ENCODE peak calls at places on chromosome 10, in six cellular contexts. U is body of pancreas, G is psoas muscle, D is cardiac fibroblast, Z is BJ, O is nephron progenitor cell. Q is an unnamed sample.

GRCh38 chr10:79995979-79996629 is 47.2 kb upstream of the SFTPD start:
- DNase-seq in O (no peak), Z (no peak), U (peak; percentile 74), D (no peak), G (no peak), Q (no peak)

GRCh38 chr10:66565999-66566398 is 359.8 kb upstream of the LRRTM3 start:
- DNase-seq in O (no peak), D (no peak), G (no peak), U (no peak), Z (no peak), Q (no peak)

GRCh38 chr10:104040862-104041789 is 44.6 kb downstream of the COL17A1 start:
- DNase-seq in Z (no peak), O (no peak), D (no peak), G (no peak), U (no peak), Q (no peak)

GRCh38 chr10:48792687-48793096 is 108.0 kb downstream of the WDFY4 start:
- DNase-seq in U (no peak), G (no peak), O (no peak), Z (peak; percentile 41), D (peak; percentile 57), Q (no peak)

GRCh38 chr10:111360260-111360925 is 283.6 kb downstream of the ADRA2A start:
- DNase-seq in U (peak; percentile 74), O (peak; percentile 33), Z (peak; percentile 6), D (peak; percentile 15), G (no peak), Q (peak; percentile 59)

GRCh38 chr10:126663328-126663727 is 7.2 kb downstream of the C10orf90 start:
- DNase-seq in O (no peak), Z (no peak), G (peak; percentile 75), U (peak; percentile 26), D (peak; percentile 97), Q (no peak)

GRCh38 chr10:132974249-132974796 is 32.0 kb upstream of the CFAP46 start:
- DNase-seq in G (peak; percentile 34), U (no peak), D (no peak), O (no peak), Z (no peak), Q (no peak)

GRCh38 chr10:112872728-112873127 is 77.3 kb upstream of the TCF7L2 start:
- DNase-seq in G (no peak), U (no peak), Z (no peak), O (no peak), D (peak; percentile 38), Q (no peak)

GRCh38 chr10:46282460-46283216 is 4.2 kb upstream of the ANTXRL start:
- DNase-seq in O (peak; percentile 74), D (peak; percentile 66), U (peak; percentile 89), Z (peak; percentile 33), G (peak; percentile 90), Q (peak; percentile 73)

GRCh38 chr10:14116837-14117236 is 213.9 kb downstream of the FRMD4A start:
- DNase-seq in D (no peak), Z (no peak), O (no peak), G (no peak), U (no peak), Q (no peak)

GRCh38 chr10:104049497-104050250 is 36.0 kb downstream of the COL17A1 start:
- DNase-seq in Z (no peak), O (no peak), G (no peak), D (peak; percentile 66), U (no peak), Q (peak; percentile 6)

GRCh38 chr10:60110739-60111138 is 204.4 kb upstream of the CCDC6 start:
- DNase-seq in Z (no peak), G (no peak), O (no peak), U (no peak), D (no peak), Q (no peak)

GRCh38 chr10:69567920-69568319 is 5.3 kb downstream of the NEUROG3 start:
- DNase-seq in U (peak; percentile 53), O (peak; percentile 92), Z (no peak), G (peak; percentile 69), D (peak; percentile 72), Q (peak; percentile 58)

GRCh38 chr10:128030498-128031072 is 95.6 kb downstream of the MKI67 start:
- DNase-seq in O (no peak), D (no peak), U (no peak), G (no peak), Z (no peak), Q (no peak)

DNA sequence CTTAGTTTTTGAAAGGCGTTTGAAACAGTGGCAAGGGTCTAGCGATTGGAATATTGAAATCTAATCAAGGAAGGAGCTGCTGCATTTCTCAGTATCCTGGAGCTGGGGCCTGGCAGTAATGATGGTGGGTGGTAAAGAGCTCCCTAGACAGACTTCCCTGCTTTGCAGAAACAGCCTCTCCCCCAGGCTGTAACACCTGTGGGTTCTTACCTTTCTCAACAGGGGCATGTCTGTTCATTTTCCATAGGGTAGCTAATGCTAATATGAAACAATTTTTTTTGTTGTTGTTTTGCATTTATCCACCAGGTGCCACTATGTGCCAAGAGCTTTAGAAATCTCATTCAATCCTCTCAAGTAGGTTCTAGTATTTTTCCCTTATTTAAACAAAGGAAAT is 345.5 kb downstream of the REEP3 start:
- DNase-seq in Z (no peak), D (peak; percentile 47), O (peak; percentile 5), G (no peak), U (no peak), Q (peak; percentile 18)
- TF ChIP-seq CTCF in Z (no peak), D (peak; percentile 16), O (peak; percentile 38), G (no peak), U (no peak), Q (peak; percentile 73)

DNA sequence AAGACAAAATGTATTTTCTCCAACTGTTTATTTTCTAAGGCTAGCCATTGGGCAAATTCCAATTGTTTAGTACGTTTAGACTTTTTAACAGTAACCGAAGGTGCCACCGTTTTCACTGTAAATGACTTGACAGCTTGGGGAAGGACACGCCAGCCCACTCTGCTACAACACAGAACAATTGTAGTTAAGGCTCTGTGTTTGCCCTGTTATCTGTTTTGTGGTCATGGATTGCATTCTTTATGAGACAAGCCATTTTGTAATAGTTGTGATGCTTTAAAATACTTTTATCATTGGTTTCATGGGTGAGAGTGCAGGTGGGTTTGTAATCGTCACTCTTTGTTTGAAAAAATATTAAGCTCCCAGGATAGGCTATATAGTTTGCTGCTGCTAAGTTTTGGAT is 6.6 kb upstream of the PITRM1 start:
- DNase-seq in O (no peak), D (no peak), U (no peak), Z (no peak), G (no peak), Q (no peak)
- TF ChIP-seq CTCF in O (no peak), D (no peak), U (no peak), Z (no peak), G (no peak), Q (no peak)

GRCh38 chr10:121708921-121709625 is 110.8 kb upstream of the FGFR2 start:
- DNase-seq in G (no peak), O (peak; percentile 19), Z (no peak), U (no peak), D (no peak), Q (no peak)
- TF ChIP-seq CTCF in G (no peak), O (no peak), Z (no peak), U (no peak), D (no peak), Q (no peak)

GRCh38 chr10:16828114-16828568 is 10.9 kb upstream of the RSU1 start:
- DNase-seq in U (peak; percentile 76), O (peak; percentile 65), Z (no peak), D (peak; percentile 92), G (no peak), Q (peak; percentile 70)
- TF ChIP-seq CTCF in U (peak; percentile 79), O (peak; percentile 58), Z (peak; percentile 57), D (peak; percentile 49), G (peak; percentile 61), Q (peak; percentile 40)

DNA sequence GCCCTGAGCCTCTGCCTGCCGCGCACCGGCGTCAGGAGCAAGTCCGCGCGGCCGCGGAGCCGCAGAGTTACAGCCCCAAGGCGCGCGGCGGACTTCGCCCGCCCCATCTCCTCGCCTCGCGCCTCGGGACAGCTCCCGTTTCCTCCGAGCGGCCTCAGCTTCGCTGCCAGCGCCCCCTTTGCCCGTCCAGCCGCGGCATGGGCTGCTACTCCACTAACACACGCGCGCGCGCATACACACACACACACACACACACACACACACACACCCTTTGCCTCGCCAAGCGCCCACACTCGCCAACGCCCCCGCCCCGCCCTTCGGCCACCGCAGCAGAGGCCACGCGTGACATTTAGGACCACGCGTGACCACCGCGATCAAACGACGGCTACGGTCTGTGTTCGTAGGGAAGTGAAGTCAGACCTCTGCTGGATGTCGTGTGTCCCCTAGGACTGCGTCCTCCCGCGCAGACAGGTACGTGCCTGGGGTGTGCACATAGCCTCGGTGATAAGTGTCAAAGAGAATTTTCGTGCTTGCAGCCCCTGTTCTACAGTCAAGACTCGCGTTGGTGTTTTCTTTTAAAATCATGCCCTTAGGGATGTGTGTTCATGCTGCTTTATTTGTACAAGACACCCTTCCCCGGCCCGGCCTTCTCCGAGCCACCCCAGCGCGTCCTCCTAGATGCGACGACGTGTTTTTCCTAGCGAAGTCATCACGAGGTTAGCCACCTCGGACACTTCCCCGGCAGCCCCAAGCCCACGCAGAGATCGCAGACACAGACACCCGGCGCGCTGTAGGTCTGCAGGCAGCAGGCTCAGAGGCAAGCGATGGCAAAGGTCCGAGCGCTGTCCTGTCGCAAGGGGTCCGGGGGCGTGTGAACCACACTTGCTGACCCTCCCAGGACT is 890 bp downstream of the MKX start:
- DNase-seq in Z (no peak), U (peak; percentile 32), O (peak; percentile 71), G (peak; percentile 58), D (peak; percentile 11), Q (peak; percentile 39)
- TF ChIP-seq CTCF in Z (no peak), U (no peak), O (no peak), G (no peak), D (no peak), Q (no peak)

GRCh38 chr10:23884671-23885070 is 324.3 kb upstream of the KIAA1217 start:
- DNase-seq in O (no peak), D (no peak), U (peak; percentile 67), Z (no peak), G (no peak), Q (peak; percentile 7)

GRCh38 chr10:23891301-23891700 is 317.6 kb upstream of the KIAA1217 start:
- DNase-seq in U (no peak), Z (no peak), G (no peak), D (no peak), O (no peak), Q (no peak)

GRCh38 chr10:23892296-23892695 is 316.6 kb upstream of the KIAA1217 start:
- DNase-seq in O (no peak), D (no peak), Z (no peak), G (no peak), U (no peak), Q (no peak)

GRCh38 chr10:23885853-23886252 is 323.1 kb upstream of the KIAA1217 start:
- DNase-seq in G (no peak), D (no peak), Z (no peak), U (no peak), O (no peak), Q (no peak)

GRCh38 chr10:23886355-23886754 is 322.6 kb upstream of the KIAA1217 start:
- DNase-seq in Z (no peak), D (no peak), G (no peak), O (no peak), U (peak; percentile 35), Q (no peak)
- TF ChIP-seq CTCF in Z (no peak), D (no peak), G (peak; percentile 9), O (no peak), U (peak; percentile 14), Q (no peak)

Q was measured in Calu3.